ENCODE peak calls at places on chromosomes 6 and 20, in nine cellular contexts. One of them, this sample, is unnamed.

GRCh38 chr6:21479140-21479539 is 114.4 kb upstream of the SOX4 start:
- DNase-seq in GM13976: no peak
- DNase-seq in H9: no peak
- DNase-seq in HFFc6: no peak
- DNase-seq in endodermal cell: no peak
- DNase-seq in NB4: no peak
- DNase-seq in heart left ventricle: peak
- DNase-seq in brain microvascular endothelial cell: peak
- DNase-seq in breast epithelium: no peak
- DNase-seq in this sample: no peak

GRCh38 chr6:54695815-54696214 is 150.8 kb upstream of the FAM83B start:
- DNase-seq in GM13976: no peak
- DNase-seq in H9: no peak
- DNase-seq in HFFc6: no peak
- DNase-seq in endodermal cell: no peak
- DNase-seq in NB4: peak
- DNase-seq in heart left ventricle: no peak
- DNase-seq in brain microvascular endothelial cell: no peak
- DNase-seq in breast epithelium: no peak
- DNase-seq in this sample: no peak

GRCh38 chr20:61784801-61785566 is 280.7 kb downstream of the TAF4 start:
- DNase-seq in GM13976: no peak
- DNase-seq in H9: no peak
- DNase-seq in HFFc6: no peak
- DNase-seq in endodermal cell: no peak
- DNase-seq in NB4: no peak
- DNase-seq in heart left ventricle: no peak
- DNase-seq in brain microvascular endothelial cell: no peak
- DNase-seq in breast epithelium: no peak
- DNase-seq in this sample: no peak

GRCh38 chr6:15588966-15589634 is 73.7 kb downstream of the DTNBP1 start:
- DNase-seq in GM13976: no peak
- DNase-seq in H9: no peak
- DNase-seq in HFFc6: peak
- DNase-seq in endodermal cell: no peak
- DNase-seq in NB4: no peak
- DNase-seq in heart left ventricle: no peak
- DNase-seq in brain microvascular endothelial cell: peak
- DNase-seq in breast epithelium: no peak
- DNase-seq in this sample: no peak

GRCh38 chr6:101226677-101227135 is 166.8 kb upstream of the GRIK2 start:
- DNase-seq in GM13976: peak
- DNase-seq in H9: peak
- DNase-seq in HFFc6: peak
- DNase-seq in endodermal cell: peak
- DNase-seq in NB4: peak
- DNase-seq in heart left ventricle: no peak
- DNase-seq in brain microvascular endothelial cell: peak
- DNase-seq in breast epithelium: no peak
- DNase-seq in this sample: no peak

GRCh38 chr6:30873137-30873640 is 11.1 kb upstream of the DDR1 start:
- DNase-seq in GM13976: no peak
- DNase-seq in H9: no peak
- DNase-seq in HFFc6: no peak
- DNase-seq in endodermal cell: no peak
- DNase-seq in NB4: no peak
- DNase-seq in heart left ventricle: no peak
- DNase-seq in brain microvascular endothelial cell: no peak
- DNase-seq in breast epithelium: no peak
- DNase-seq in this sample: no peak

GRCh38 chr20:62363920-62364851 is 2.9 kb downstream of the LAMA5 start:
- DNase-seq in GM13976: no peak
- DNase-seq in H9: peak
- DNase-seq in HFFc6: no peak
- DNase-seq in endodermal cell: peak
- DNase-seq in NB4: no peak
- DNase-seq in heart left ventricle: peak
- DNase-seq in brain microvascular endothelial cell: peak
- DNase-seq in breast epithelium: no peak
- DNase-seq in this sample: no peak

GRCh38 chr20:38601216-38602184 is at the start of gene ARHGAP40:
- DNase-seq in GM13976: peak
- DNase-seq in H9: peak
- DNase-seq in HFFc6: peak
- DNase-seq in endodermal cell: peak
- DNase-seq in NB4: peak
- DNase-seq in heart left ventricle: no peak
- DNase-seq in brain microvascular endothelial cell: no peak
- DNase-seq in breast epithelium: peak
- DNase-seq in this sample: no peak

GRCh38 chr6:38068854-38069253 is 249.3 kb downstream of the ZFAND3 start:
- DNase-seq in GM13976: no peak
- DNase-seq in H9: no peak
- DNase-seq in HFFc6: no peak
- DNase-seq in endodermal cell: no peak
- DNase-seq in NB4: no peak
- DNase-seq in heart left ventricle: peak
- DNase-seq in brain microvascular endothelial cell: no peak
- DNase-seq in breast epithelium: no peak
- DNase-seq in this sample: no peak

GRCh38 chr20:24702501-24703283 is 233.3 kb downstream of the SYNDIG1 start:
- DNase-seq in GM13976: no peak
- DNase-seq in H9: peak
- DNase-seq in HFFc6: no peak
- DNase-seq in endodermal cell: peak
- DNase-seq in NB4: no peak
- DNase-seq in heart left ventricle: no peak
- DNase-seq in brain microvascular endothelial cell: no peak
- DNase-seq in breast epithelium: no peak
- DNase-seq in this sample: no peak

DNA sequence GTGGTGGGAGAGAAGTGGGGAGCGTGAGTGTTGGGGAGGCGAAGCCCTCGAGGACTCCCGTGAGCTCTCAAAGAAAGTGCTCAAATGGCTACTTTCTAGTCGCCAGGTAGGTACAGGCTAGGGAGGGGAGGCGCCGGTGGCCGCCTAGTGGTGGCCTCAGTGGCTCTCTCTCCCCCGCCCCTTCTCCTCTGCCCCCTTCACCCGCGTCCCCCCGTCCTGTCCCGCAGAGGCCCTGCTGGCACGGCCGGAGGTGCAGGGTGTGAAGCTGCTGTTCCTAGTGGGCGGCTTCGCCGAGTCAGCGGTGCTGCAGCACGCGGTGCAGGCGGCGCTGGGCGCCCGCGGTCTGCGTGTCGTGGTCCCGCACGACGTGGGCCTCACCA is 16.3 kb downstream of the ADISSP start:
- DNase-seq in GM13976: no peak
- DNase-seq in H9: peak
- DNase-seq in HFFc6: no peak
- DNase-seq in endodermal cell: peak
- DNase-seq in NB4: no peak
- DNase-seq in heart left ventricle: no peak
- DNase-seq in brain microvascular endothelial cell: no peak
- DNase-seq in breast epithelium: no peak
- DNase-seq in this sample: no peak
- TF ChIP-seq CTCF in GM13976: no peak
- TF ChIP-seq CTCF in H9: peak
- TF ChIP-seq CTCF in HFFc6: no peak
- TF ChIP-seq CTCF in endodermal cell: peak
- TF ChIP-seq CTCF in NB4: no peak
- TF ChIP-seq CTCF in heart left ventricle: no peak
- TF ChIP-seq CTCF in brain microvascular endothelial cell: peak
- TF ChIP-seq CTCF in breast epithelium: no peak
- TF ChIP-seq CTCF in this sample: no peak

GRCh38 chr20:859661-860294 is 26.3 kb downstream of the FAM110A start:
- DNase-seq in GM13976: no peak
- DNase-seq in H9: no peak
- DNase-seq in HFFc6: no peak
- DNase-seq in endodermal cell: no peak
- DNase-seq in NB4: no peak
- DNase-seq in heart left ventricle: no peak
- DNase-seq in brain microvascular endothelial cell: no peak
- DNase-seq in breast epithelium: no peak
- DNase-seq in this sample: no peak
- TF ChIP-seq CTCF in GM13976: no peak
- TF ChIP-seq CTCF in H9: no peak
- TF ChIP-seq CTCF in HFFc6: no peak
- TF ChIP-seq CTCF in endodermal cell: peak
- TF ChIP-seq CTCF in NB4: no peak
- TF ChIP-seq CTCF in heart left ventricle: no peak
- TF ChIP-seq CTCF in brain microvascular endothelial cell: peak
- TF ChIP-seq CTCF in breast epithelium: no peak
- TF ChIP-seq CTCF in this sample: no peak

GRCh38 chr6:167127785-167128531 is 5.1 kb downstream of the CCR6 start:
- DNase-seq in GM13976: no peak
- DNase-seq in H9: no peak
- DNase-seq in HFFc6: no peak
- DNase-seq in endodermal cell: no peak
- DNase-seq in NB4: no peak
- DNase-seq in heart left ventricle: no peak
- DNase-seq in brain microvascular endothelial cell: no peak
- DNase-seq in breast epithelium: no peak
- DNase-seq in this sample: no peak
- TF ChIP-seq CTCF in GM13976: no peak
- TF ChIP-seq CTCF in H9: no peak
- TF ChIP-seq CTCF in HFFc6: no peak
- TF ChIP-seq CTCF in endodermal cell: no peak
- TF ChIP-seq CTCF in NB4: no peak
- TF ChIP-seq CTCF in heart left ventricle: no peak
- TF ChIP-seq CTCF in brain microvascular endothelial cell: no peak
- TF ChIP-seq CTCF in breast epithelium: no peak
- TF ChIP-seq CTCF in this sample: no peak

GRCh38 chr20:6819599-6819998 is 52.1 kb downstream of the BMP2 start:
- DNase-seq in GM13976: no peak
- DNase-seq in H9: no peak
- DNase-seq in HFFc6: no peak
- DNase-seq in endodermal cell: no peak
- DNase-seq in NB4: no peak
- DNase-seq in heart left ventricle: no peak
- DNase-seq in brain microvascular endothelial cell: no peak
- DNase-seq in breast epithelium: no peak
- DNase-seq in this sample: no peak
- TF ChIP-seq CTCF in GM13976: no peak
- TF ChIP-seq CTCF in H9: peak
- TF ChIP-seq CTCF in HFFc6: no peak
- TF ChIP-seq CTCF in endodermal cell: peak
- TF ChIP-seq CTCF in NB4: no peak
- TF ChIP-seq CTCF in heart left ventricle: no peak
- TF ChIP-seq CTCF in brain microvascular endothelial cell: peak
- TF ChIP-seq CTCF in breast epithelium: no peak
- TF ChIP-seq CTCF in this sample: no peak

This sample was measured in activated B cell treated with CpG ODN at 0.5 μM for 24 hours.